ENCODE peak calls at places on chromosomes 16 and 17, in five cellular contexts. A is A549, T is psoas muscle, Z is stomach, Y is SJCRH30. U is an unnamed sample.

GRCh38 chr17:16215965-16216316 is 607 bp upstream of the NCOR1 start:
- DNase-seq in T (no peak), Z (no peak), Y (peak), A (no peak), U (no peak)

GRCh38 chr16:68643847-68644246 is 1.3 kb upstream of the CDH3 start:
- DNase-seq in Y (no peak), Z (no peak), A (no peak), T (no peak), U (no peak)

GRCh38 chr16:87778830-87779579 is 13.2 kb upstream of the KLHDC4 start:
- DNase-seq in Z (peak), A (peak), T (peak), Y (peak), U (peak)

GRCh38 chr17:46865100-46865499 is 13.7 kb downstream of the WNT9B start:
- DNase-seq in Z (no peak), Y (peak), A (no peak), T (no peak), U (no peak)

GRCh38 chr16:13471036-13471435 is 448.9 kb upstream of the ERCC4 start:
- DNase-seq in Y (peak), Z (no peak), T (no peak), A (no peak), U (no peak)

GRCh38 chr16:11278681-11279628 is 2.2 kb downstream of the PRM1 start:
- DNase-seq in T (no peak), A (no peak), Z (no peak), Y (no peak), U (no peak)

GRCh38 chr17:49952912-49953497 is 16.0 kb upstream of the DLX4 start:
- DNase-seq in T (no peak), Y (no peak), A (no peak), Z (no peak), U (no peak)

GRCh38 chr17:79803997-79804855 is 7.3 kb upstream of the CBX8 start:
- DNase-seq in Z (no peak), A (no peak), T (no peak), Y (no peak), U (no peak)

GRCh38 chr17:74037320-74037719 is 166.2 kb upstream of the RPL38 start:
- DNase-seq in T (no peak), A (peak), Y (peak), Z (no peak), U (no peak)

GRCh38 chr17:73281926-73282325 is 20.2 kb upstream of the CPSF4L start:
- DNase-seq in Z (no peak), Y (no peak), T (no peak), A (no peak), U (no peak)

GRCh38 chr17:41615454-41615853 is 2.9 kb upstream of the KRT16 start:
- DNase-seq in Y (no peak), Z (no peak), A (peak), T (no peak), U (no peak)

GRCh38 chr17:20111538-20111937 is 102.4 kb downstream of the SPECC1 start:
- DNase-seq in Z (no peak), A (no peak), T (no peak), Y (no peak), U (no peak)

GRCh38 chr16:777826-778225 is 10.4 kb downstream of the RPUSD1 start:
- DNase-seq in A (no peak), T (no peak), Y (peak), Z (no peak), U (no peak)

GRCh38 chr16:780296-780695 is 7.9 kb downstream of the RPUSD1 start:
- DNase-seq in Y (no peak), Z (no peak), T (no peak), A (no peak), U (no peak)

GRCh38 chr16:779561-779960 is 8.6 kb downstream of the RPUSD1 start:
- DNase-seq in T (no peak), Y (no peak), Z (no peak), A (no peak), U (no peak)

GRCh38 chr16:778447-778846 is 9.7 kb downstream of the RPUSD1 start:
- DNase-seq in Z (no peak), T (no peak), A (no peak), Y (no peak), U (no peak)

GRCh38 chr16:778909-779527 is 9.2 kb downstream of the RPUSD1 start:
- DNase-seq in Z (no peak), Y (no peak), T (no peak), A (no peak), U (no peak)
- H3K27ac ChIP-seq in Z (no peak), Y (no peak), T (no peak), A (no peak), U (no peak)

GRCh38 chr17:56699186-56699895 is 105.8 kb downstream of the NOG start:
- DNase-seq in A (peak), Z (peak), T (peak), Y (peak), U (no peak)
- H3K27ac ChIP-seq in A (peak), Z (peak), T (peak), Y (no peak), U (no peak)

GRCh38 chr16:50862818-50863672 is 121.2 kb downstream of the CYLD start:
- DNase-seq in Y (no peak), Z (no peak), A (no peak), T (no peak), U (peak)
- H3K27ac ChIP-seq in Y (no peak), Z (no peak), A (no peak), T (no peak), U (peak)

GRCh38 chr17:81487487-81488275 is 24.9 kb downstream of the ACTG1 start:
- DNase-seq in T (peak), Y (no peak), Z (peak), A (peak), U (peak)
- H3K27ac ChIP-seq in T (peak), Y (no peak), Z (peak), A (peak), U (peak)